ENCODE peak calls at places on chromosomes 12 and 14, in nine cellular contexts. One of them, this sample, is unnamed.

GRCh38 chr14:87065366-87065765 is 927.6 kb downstream of the GALC start:
- DNase-seq in astrocyte of the cerebellum: no peak
- DNase-seq in pancreas: no peak
- DNase-seq in PC-3: no peak
- DNase-seq in upper lobe of right lung: no peak
- DNase-seq in Peyer's patch: no peak
- DNase-seq in AG09309: no peak
- DNase-seq in choroid plexus epithelial cell: no peak
- DNase-seq in lower lobe of right lung: no peak
- DNase-seq in this sample: no peak

GRCh38 chr14:55884819-55885218 is 233.4 kb upstream of the PELI2 start:
- DNase-seq in astrocyte of the cerebellum: no peak
- DNase-seq in pancreas: no peak
- DNase-seq in PC-3: no peak
- DNase-seq in upper lobe of right lung: no peak
- DNase-seq in Peyer's patch: no peak
- DNase-seq in AG09309: no peak
- DNase-seq in choroid plexus epithelial cell: no peak
- DNase-seq in lower lobe of right lung: no peak
- DNase-seq in this sample: peak

GRCh38 chr14:105364100-105364708 is 34.1 kb upstream of the TEX22 start:
- DNase-seq in astrocyte of the cerebellum: no peak
- DNase-seq in pancreas: no peak
- DNase-seq in PC-3: no peak
- DNase-seq in upper lobe of right lung: no peak
- DNase-seq in Peyer's patch: peak
- DNase-seq in AG09309: no peak
- DNase-seq in choroid plexus epithelial cell: peak
- DNase-seq in lower lobe of right lung: peak
- DNase-seq in this sample: peak

GRCh38 chr12:122021822-122022392 is at the start of gene BCL7A:
- DNase-seq in astrocyte of the cerebellum: peak
- DNase-seq in pancreas: peak
- DNase-seq in PC-3: peak
- DNase-seq in upper lobe of right lung: peak
- DNase-seq in Peyer's patch: peak
- DNase-seq in AG09309: peak
- DNase-seq in choroid plexus epithelial cell: peak
- DNase-seq in lower lobe of right lung: peak
- DNase-seq in this sample: peak

GRCh38 chr12:79834712-79835376 is 100.1 kb downstream of the PPP1R12A start:
- DNase-seq in astrocyte of the cerebellum: no peak
- DNase-seq in pancreas: no peak
- DNase-seq in PC-3: no peak
- DNase-seq in upper lobe of right lung: no peak
- DNase-seq in Peyer's patch: no peak
- DNase-seq in AG09309: no peak
- DNase-seq in choroid plexus epithelial cell: no peak
- DNase-seq in lower lobe of right lung: no peak
- DNase-seq in this sample: peak

GRCh38 chr14:38507299-38507698 is 251.4 kb upstream of the CLEC14A start:
- DNase-seq in astrocyte of the cerebellum: no peak
- DNase-seq in pancreas: no peak
- DNase-seq in PC-3: no peak
- DNase-seq in upper lobe of right lung: no peak
- DNase-seq in Peyer's patch: no peak
- DNase-seq in AG09309: no peak
- DNase-seq in choroid plexus epithelial cell: no peak
- DNase-seq in lower lobe of right lung: no peak
- DNase-seq in this sample: no peak

GRCh38 chr14:54818201-54819133 is 84.2 kb downstream of the GCH1 start:
- DNase-seq in astrocyte of the cerebellum: peak
- DNase-seq in pancreas: peak
- DNase-seq in PC-3: peak
- DNase-seq in upper lobe of right lung: no peak
- DNase-seq in Peyer's patch: no peak
- DNase-seq in AG09309: peak
- DNase-seq in choroid plexus epithelial cell: peak
- DNase-seq in lower lobe of right lung: no peak
- DNase-seq in this sample: peak

GRCh38 chr14:33716921-33717320 is 234.0 kb downstream of the EGLN3 start:
- DNase-seq in astrocyte of the cerebellum: no peak
- DNase-seq in pancreas: no peak
- DNase-seq in PC-3: no peak
- DNase-seq in upper lobe of right lung: no peak
- DNase-seq in Peyer's patch: no peak
- DNase-seq in AG09309: no peak
- DNase-seq in choroid plexus epithelial cell: no peak
- DNase-seq in lower lobe of right lung: no peak
- DNase-seq in this sample: no peak

GRCh38 chr14:64388533-64389243 is 535 bp downstream of the MTHFD1 start:
- DNase-seq in astrocyte of the cerebellum: no peak
- DNase-seq in pancreas: no peak
- DNase-seq in PC-3: peak
- DNase-seq in upper lobe of right lung: peak
- DNase-seq in Peyer's patch: peak
- DNase-seq in AG09309: no peak
- DNase-seq in choroid plexus epithelial cell: peak
- DNase-seq in lower lobe of right lung: no peak
- DNase-seq in this sample: peak

GRCh38 chr14:98099527-98099926 is 1172.5 kb downstream of the BCL11B start:
- DNase-seq in astrocyte of the cerebellum: no peak
- DNase-seq in pancreas: no peak
- DNase-seq in PC-3: no peak
- DNase-seq in upper lobe of right lung: no peak
- DNase-seq in Peyer's patch: no peak
- DNase-seq in AG09309: no peak
- DNase-seq in choroid plexus epithelial cell: no peak
- DNase-seq in lower lobe of right lung: no peak
- DNase-seq in this sample: peak

GRCh38 chr12:11863478-11863906 is 207.2 kb upstream of the BCL2L14 start:
- DNase-seq in astrocyte of the cerebellum: no peak
- DNase-seq in pancreas: peak
- DNase-seq in PC-3: no peak
- DNase-seq in upper lobe of right lung: no peak
- DNase-seq in Peyer's patch: no peak
- DNase-seq in AG09309: no peak
- DNase-seq in choroid plexus epithelial cell: no peak
- DNase-seq in lower lobe of right lung: no peak
- DNase-seq in this sample: no peak
- H3K4me3 ChIP-seq in astrocyte of the cerebellum: no peak
- H3K4me3 ChIP-seq in pancreas: no peak
- H3K4me3 ChIP-seq in PC-3: no peak
- H3K4me3 ChIP-seq in upper lobe of right lung: no peak
- H3K4me3 ChIP-seq in Peyer's patch: no peak
- H3K4me3 ChIP-seq in AG09309: no peak
- H3K4me3 ChIP-seq in choroid plexus epithelial cell: no peak
- H3K4me3 ChIP-seq in lower lobe of right lung: no peak
- H3K4me3 ChIP-seq in this sample: no peak

GRCh38 chr14:92690171-92691011 is 58.0 kb downstream of the LGMN start:
- DNase-seq in astrocyte of the cerebellum: peak
- DNase-seq in pancreas: peak
- DNase-seq in PC-3: peak
- DNase-seq in upper lobe of right lung: peak
- DNase-seq in Peyer's patch: no peak
- DNase-seq in AG09309: no peak
- DNase-seq in choroid plexus epithelial cell: peak
- DNase-seq in lower lobe of right lung: no peak
- DNase-seq in this sample: peak
- TF ChIP-seq CTCF in astrocyte of the cerebellum: peak
- TF ChIP-seq CTCF in pancreas: peak
- TF ChIP-seq CTCF in PC-3: peak
- TF ChIP-seq CTCF in upper lobe of right lung: peak
- TF ChIP-seq CTCF in Peyer's patch: no peak
- TF ChIP-seq CTCF in AG09309: peak
- TF ChIP-seq CTCF in choroid plexus epithelial cell: peak
- TF ChIP-seq CTCF in lower lobe of right lung: peak
- TF ChIP-seq CTCF in this sample: peak

GRCh38 chr14:101843665-101844064 is 82.2 kb downstream of the PPP2R5C start:
- DNase-seq in astrocyte of the cerebellum: no peak
- DNase-seq in pancreas: no peak
- DNase-seq in PC-3: peak
- DNase-seq in upper lobe of right lung: no peak
- DNase-seq in Peyer's patch: peak
- DNase-seq in AG09309: no peak
- DNase-seq in choroid plexus epithelial cell: peak
- DNase-seq in lower lobe of right lung: no peak
- DNase-seq in this sample: no peak
- H3K4me3 ChIP-seq in astrocyte of the cerebellum: no peak
- H3K4me3 ChIP-seq in pancreas: no peak
- H3K4me3 ChIP-seq in PC-3: no peak
- H3K4me3 ChIP-seq in upper lobe of right lung: no peak
- H3K4me3 ChIP-seq in Peyer's patch: no peak
- H3K4me3 ChIP-seq in AG09309: no peak
- H3K4me3 ChIP-seq in choroid plexus epithelial cell: no peak
- H3K4me3 ChIP-seq in lower lobe of right lung: no peak
- H3K4me3 ChIP-seq in this sample: no peak

DNA sequence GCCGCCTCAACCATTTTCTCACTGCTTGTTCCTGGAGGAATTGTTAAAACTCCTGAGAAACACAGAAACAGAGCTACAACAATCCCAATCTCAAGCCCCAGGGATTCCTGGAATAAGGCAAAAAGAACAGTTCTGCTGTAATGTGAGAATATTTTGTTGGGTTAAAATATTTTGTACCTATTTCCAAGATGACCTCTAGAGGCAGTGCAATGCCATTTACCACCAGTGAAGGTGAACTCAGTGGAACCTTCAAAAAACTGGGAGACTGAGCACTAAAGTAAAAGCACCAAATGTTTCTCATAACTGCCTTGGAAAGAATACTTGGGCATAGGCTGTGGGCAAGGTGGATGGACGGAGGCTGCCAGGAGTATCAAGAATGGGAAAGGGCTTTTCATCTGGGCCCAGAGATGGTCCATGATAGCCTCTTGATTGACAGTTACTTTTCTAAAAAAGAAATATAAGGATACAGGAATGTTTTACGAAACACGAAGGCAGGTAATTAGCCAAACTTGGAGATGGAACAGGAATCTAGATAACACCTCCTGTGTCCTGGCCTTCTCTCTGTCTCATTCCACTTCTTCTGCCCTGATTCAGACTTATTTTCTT is 334.0 kb upstream of the FLRT2 start:
- DNase-seq in astrocyte of the cerebellum: no peak
- DNase-seq in pancreas: no peak
- DNase-seq in PC-3: peak
- DNase-seq in upper lobe of right lung: no peak
- DNase-seq in Peyer's patch: no peak
- DNase-seq in AG09309: no peak
- DNase-seq in choroid plexus epithelial cell: peak
- DNase-seq in lower lobe of right lung: no peak
- DNase-seq in this sample: peak
- TF ChIP-seq CTCF in astrocyte of the cerebellum: peak
- TF ChIP-seq CTCF in pancreas: peak
- TF ChIP-seq CTCF in PC-3: peak
- TF ChIP-seq CTCF in upper lobe of right lung: peak
- TF ChIP-seq CTCF in Peyer's patch: no peak
- TF ChIP-seq CTCF in AG09309: peak
- TF ChIP-seq CTCF in choroid plexus epithelial cell: peak
- TF ChIP-seq CTCF in lower lobe of right lung: peak
- TF ChIP-seq CTCF in this sample: peak

GRCh38 chr12:56723889-56724659 is 1.0 kb downstream of the NACA start:
- DNase-seq in astrocyte of the cerebellum: peak
- DNase-seq in pancreas: peak
- DNase-seq in PC-3: peak
- DNase-seq in upper lobe of right lung: peak
- DNase-seq in Peyer's patch: peak
- DNase-seq in AG09309: peak
- DNase-seq in choroid plexus epithelial cell: peak
- DNase-seq in lower lobe of right lung: no peak
- DNase-seq in this sample: peak

GRCh38 chr12:56723352-56723751 is 1.7 kb downstream of the NACA start:
- DNase-seq in astrocyte of the cerebellum: no peak
- DNase-seq in pancreas: no peak
- DNase-seq in PC-3: no peak
- DNase-seq in upper lobe of right lung: no peak
- DNase-seq in Peyer's patch: no peak
- DNase-seq in AG09309: no peak
- DNase-seq in choroid plexus epithelial cell: no peak
- DNase-seq in lower lobe of right lung: no peak
- DNase-seq in this sample: no peak

GRCh38 chr12:56720696-56721615 is 4.1 kb downstream of the NACA start:
- DNase-seq in astrocyte of the cerebellum: no peak
- DNase-seq in pancreas: no peak
- DNase-seq in PC-3: no peak
- DNase-seq in upper lobe of right lung: peak
- DNase-seq in Peyer's patch: no peak
- DNase-seq in AG09309: no peak
- DNase-seq in choroid plexus epithelial cell: no peak
- DNase-seq in lower lobe of right lung: no peak
- DNase-seq in this sample: no peak

GRCh38 chr12:56722832-56723231 is 2.3 kb downstream of the NACA start:
- DNase-seq in astrocyte of the cerebellum: no peak
- DNase-seq in pancreas: no peak
- DNase-seq in PC-3: peak
- DNase-seq in upper lobe of right lung: no peak
- DNase-seq in Peyer's patch: no peak
- DNase-seq in AG09309: no peak
- DNase-seq in choroid plexus epithelial cell: no peak
- DNase-seq in lower lobe of right lung: no peak
- DNase-seq in this sample: peak

GRCh38 chr12:56721721-56722120 is 3.4 kb downstream of the NACA start:
- DNase-seq in astrocyte of the cerebellum: no peak
- DNase-seq in pancreas: no peak
- DNase-seq in PC-3: no peak
- DNase-seq in upper lobe of right lung: no peak
- DNase-seq in Peyer's patch: no peak
- DNase-seq in AG09309: no peak
- DNase-seq in choroid plexus epithelial cell: no peak
- DNase-seq in lower lobe of right lung: no peak
- DNase-seq in this sample: no peak
- H3K4me3 ChIP-seq in astrocyte of the cerebellum: no peak
- H3K4me3 ChIP-seq in pancreas: peak
- H3K4me3 ChIP-seq in PC-3: peak
- H3K4me3 ChIP-seq in upper lobe of right lung: no peak
- H3K4me3 ChIP-seq in Peyer's patch: no peak
- H3K4me3 ChIP-seq in AG09309: no peak
- H3K4me3 ChIP-seq in choroid plexus epithelial cell: no peak
- H3K4me3 ChIP-seq in lower lobe of right lung: peak
- H3K4me3 ChIP-seq in this sample: peak

DNA sequence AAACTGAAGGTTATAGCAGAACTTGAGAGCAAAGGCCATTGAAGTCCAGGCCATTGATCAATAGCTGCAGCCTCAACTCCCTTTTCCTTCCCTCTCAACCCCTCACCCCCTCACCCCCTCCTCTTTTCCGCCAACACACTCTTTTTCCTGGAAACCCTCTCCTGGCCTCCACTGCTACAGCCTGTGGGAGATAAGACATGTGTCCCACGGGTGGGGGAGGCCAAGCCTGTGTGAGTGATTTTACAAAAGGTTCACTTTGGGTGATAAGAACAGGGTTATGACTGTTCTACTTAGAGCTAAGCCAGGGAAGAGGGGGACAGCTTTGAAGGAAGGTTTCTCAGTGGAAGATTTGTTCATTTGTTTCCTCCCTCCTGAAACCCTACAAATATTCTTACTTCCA is 9.2 kb upstream of the FGF23 start:
- DNase-seq in astrocyte of the cerebellum: no peak
- DNase-seq in pancreas: no peak
- DNase-seq in PC-3: no peak
- DNase-seq in upper lobe of right lung: no peak
- DNase-seq in Peyer's patch: no peak
- DNase-seq in AG09309: no peak
- DNase-seq in choroid plexus epithelial cell: no peak
- DNase-seq in lower lobe of right lung: no peak
- DNase-seq in this sample: no peak
- TF ChIP-seq CTCF in astrocyte of the cerebellum: no peak
- TF ChIP-seq CTCF in pancreas: no peak
- TF ChIP-seq CTCF in PC-3: no peak
- TF ChIP-seq CTCF in upper lobe of right lung: no peak
- TF ChIP-seq CTCF in Peyer's patch: no peak
- TF ChIP-seq CTCF in AG09309: no peak
- TF ChIP-seq CTCF in choroid plexus epithelial cell: no peak
- TF ChIP-seq CTCF in lower lobe of right lung: no peak
- TF ChIP-seq CTCF in this sample: no peak